ENCODE peak calls at places on chromosome 19, in ten cellular contexts. H is H1, G is transverse colon, U is GM23338, Z is suprapubic skin, M is GM12878, O is stomach, T is SK-N-SH, A is HCT116, L is GM12891. Y is an unnamed sample.

GRCh38 chr19:29031216-29031615 is 181.7 kb downstream of the UQCRFS1 start:
- DNase-seq in H (no peak), G (no peak), U (no peak), Z (no peak), M (no peak), O (no peak), T (no peak), A (no peak), L (no peak), Y (no peak)

GRCh38 chr19:658059-658839 is 4.8 kb downstream of the RNF126 start:
- DNase-seq in H (no peak), G (no peak), U (no peak), Z (no peak), M (no peak), O (no peak), T (no peak), A (no peak), L (no peak), Y (no peak)

GRCh38 chr19:49168421-49168820 is 10.8 kb downstream of the TRPM4 start:
- DNase-seq in H (no peak), G (peak), U (no peak), Z (no peak), M (no peak), O (no peak), T (no peak), A (no peak), L (no peak), Y (no peak)

GRCh38 chr19:50358483-50359431 is 6.7 kb downstream of the NAPSA start:
- DNase-seq in H (no peak), G (peak), U (no peak), Z (no peak), M (peak), O (peak), T (peak), A (no peak), L (peak), Y (no peak)

GRCh38 chr19:14409157-14410053 is 9.7 kb downstream of the DDX39A start:
- DNase-seq in H (no peak), G (no peak), U (no peak), Z (no peak), M (no peak), O (no peak), T (no peak), A (no peak), L (no peak), Y (no peak)

GRCh38 chr19:589693-590395 is at the start of gene HCN2:
- DNase-seq in H (no peak), G (no peak), U (no peak), Z (no peak), M (no peak), O (no peak), T (peak), A (no peak), L (no peak), Y (no peak)

GRCh38 chr19:29378543-29379105 is 147.2 kb upstream of the VSTM2B start:
- DNase-seq in H (no peak), G (no peak), U (no peak), Z (peak), M (no peak), O (no peak), T (no peak), A (no peak), L (no peak), Y (no peak)

GRCh38 chr19:22783651-22784050 is 300 bp downstream of the ZNF99 start:
- DNase-seq in H (no peak), G (no peak), U (no peak), Z (no peak), M (no peak), O (no peak), T (no peak), A (no peak), L (no peak), Y (no peak)

GRCh38 chr19:1070931-1071791 is 4.2 kb downstream of the ARHGAP45 start:
- DNase-seq in H (no peak), G (no peak), U (peak), Z (no peak), M (no peak), O (no peak), T (peak), A (no peak), L (no peak), Y (no peak)

GRCh38 chr19:22523940-22524339 is 101.8 kb upstream of the ZNF98 start:
- DNase-seq in H (no peak), G (no peak), U (no peak), Z (no peak), M (no peak), O (no peak), T (no peak), A (no peak), L (no peak), Y (no peak)

GRCh38 chr19:4524808-4525562 is 6.7 kb upstream of the PLIN4 start:
- DNase-seq in H (no peak), G (peak), U (peak), Z (no peak), M (no peak), O (peak), T (peak), A (peak), L (peak), Y (peak)

GRCh38 chr19:56321254-56321980 is 6.8 kb upstream of the ZSCAN5A start:
- DNase-seq in H (no peak), G (no peak), U (no peak), Z (no peak), M (no peak), O (no peak), T (peak), A (no peak), L (no peak), Y (no peak)

GRCh38 chr19:49435670-49436069 is 5.7 kb downstream of the SLC17A7 start:
- DNase-seq in H (no peak), G (no peak), U (no peak), Z (no peak), M (no peak), O (no peak), T (no peak), A (no peak), L (no peak), Y (no peak)

GRCh38 chr19:54889566-54889965 is 15.5 kb downstream of the FCAR start:
- DNase-seq in H (no peak), G (no peak), U (no peak), Z (peak), M (no peak), O (no peak), T (no peak), A (no peak), L (no peak), Y (no peak)

GRCh38 chr19:13057147-13057572 is 45.5 kb downstream of the LYL1 start:
- DNase-seq in H (no peak), G (no peak), U (no peak), Z (no peak), M (no peak), O (peak), T (no peak), A (no peak), L (no peak), Y (no peak)
- TF ChIP-seq POLR2AphosphoS5 in H (no peak), G (no peak), U (no peak), Z (no peak), M (no peak), O (no peak), T (no peak), A (no peak), L (no peak), Y (no peak)

DNA sequence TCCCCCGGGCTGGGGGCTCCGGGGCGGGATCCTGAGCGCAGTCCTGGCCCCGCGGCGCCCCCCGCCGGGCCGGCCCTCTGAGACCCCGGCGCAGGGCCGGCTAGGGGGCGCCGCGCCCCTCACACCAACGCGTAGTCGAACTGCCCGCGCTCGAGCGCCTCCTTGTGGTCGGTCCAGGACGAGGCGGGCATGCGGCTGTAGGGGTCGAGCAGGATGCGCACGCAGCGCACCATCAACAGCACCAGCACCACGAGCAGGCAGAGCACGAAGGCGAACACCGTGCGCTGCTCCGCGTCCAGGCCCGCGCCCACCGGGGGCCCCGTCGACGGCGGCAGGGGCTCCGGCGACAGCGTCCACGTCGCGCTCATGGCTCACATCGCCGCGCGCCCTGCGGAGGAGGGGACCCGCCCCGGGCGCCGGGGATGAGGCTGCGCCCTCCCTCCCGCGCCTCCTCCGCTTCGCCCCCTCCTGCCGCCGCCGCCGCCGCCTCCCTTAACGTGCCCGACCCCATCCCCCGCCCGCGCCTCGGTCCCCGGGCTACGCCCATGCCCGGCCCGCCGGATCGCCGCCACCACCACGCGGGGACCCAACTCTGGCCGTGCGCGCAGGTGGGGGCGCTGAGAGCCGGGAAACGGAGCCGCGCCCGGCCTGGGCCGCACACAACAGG is 631 bp downstream of the CTXN1 start:
- DNase-seq in H (peak), G (peak), U (peak), Z (no peak), M (no peak), O (peak), T (peak), A (peak), L (peak), Y (no peak)
- TF ChIP-seq POLR2AphosphoS5 in H (peak), G (no peak), U (peak), Z (no peak), M (no peak), O (no peak), T (peak), A (peak), L (no peak), Y (no peak)

DNA sequence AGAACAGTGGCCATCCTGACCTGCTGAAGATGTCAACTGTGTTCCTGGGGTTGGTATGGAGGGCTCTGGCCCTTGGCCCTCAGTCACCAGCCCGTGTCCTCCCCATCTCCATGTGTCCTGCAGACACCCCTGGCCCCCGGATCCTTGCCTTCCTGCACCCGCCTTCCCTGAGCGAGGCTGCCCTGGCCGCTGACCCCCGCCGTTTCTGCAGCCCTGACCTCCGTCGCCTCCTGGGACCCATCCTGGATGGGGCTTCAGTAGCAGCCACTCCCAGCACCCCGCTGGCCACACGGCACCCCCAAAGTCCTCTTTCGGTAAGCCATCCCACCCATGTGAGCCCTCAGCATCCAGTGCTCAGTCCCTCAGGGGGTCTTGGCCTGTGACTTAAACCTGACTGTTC is 24.8 kb downstream of the HIF3A start:
- DNase-seq in H (no peak), G (no peak), U (no peak), Z (no peak), M (no peak), O (no peak), T (no peak), A (no peak), L (no peak), Y (no peak)
- TF ChIP-seq POLR2AphosphoS5 in H (no peak), G (no peak), U (no peak), Z (no peak), M (no peak), O (no peak), T (no peak), A (no peak), L (no peak), Y (no peak)

GRCh38 chr19:40441719-40442253 is 2.3 kb downstream of the SERTAD3 start:
- DNase-seq in H (no peak), G (no peak), U (no peak), Z (no peak), M (no peak), O (no peak), T (no peak), A (no peak), L (no peak), Y (no peak)

GRCh38 chr19:40444181-40445005 is at the start of gene SERTAD3:
- DNase-seq in H (peak), G (peak), U (peak), Z (peak), M (peak), O (peak), T (peak), A (peak), L (peak), Y (peak)

GRCh38 chr19:40442328-40443130 is 1.6 kb downstream of the SERTAD3 start:
- DNase-seq in H (no peak), G (peak), U (peak), Z (no peak), M (no peak), O (no peak), T (no peak), A (no peak), L (no peak), Y (no peak)

GRCh38 chr19:40443930-40444180 is 280 bp downstream of the SERTAD3 start:
- DNase-seq in H (no peak), G (no peak), U (peak), Z (no peak), M (no peak), O (no peak), T (no peak), A (no peak), L (no peak), Y (no peak)

GRCh38 chr19:40443131-40443929 is 805 bp downstream of the SERTAD3 start:
- DNase-seq in H (peak), G (peak), U (peak), Z (peak), M (peak), O (peak), T (peak), A (peak), L (peak), Y (peak)
- TF ChIP-seq POLR2AphosphoS5 in H (peak), G (peak), U (peak), Z (peak), M (peak), O (peak), T (peak), A (peak), L (peak), Y (no peak)

GRCh38 chr19:6509118-6509971 is 7.2 kb upstream of the TUBB4A start:
- DNase-seq in H (no peak), G (no peak), U (no peak), Z (no peak), M (no peak), O (peak), T (no peak), A (no peak), L (no peak), Y (no peak)
- TF ChIP-seq POLR2AphosphoS5 in H (no peak), G (no peak), U (no peak), Z (no peak), M (no peak), O (no peak), T (no peak), A (no peak), L (no peak), Y (no peak)

GRCh38 chr19:19362075-19362474 is 41.4 kb downstream of the MAU2 start:
- DNase-seq in H (no peak), G (no peak), U (no peak), Z (no peak), M (no peak), O (no peak), T (no peak), A (no peak), L (no peak), Y (no peak)

GRCh38 chr19:19356500-19356899 is 35.9 kb downstream of the MAU2 start:
- DNase-seq in H (no peak), G (no peak), U (no peak), Z (no peak), M (no peak), O (no peak), T (no peak), A (no peak), L (no peak), Y (no peak)

GRCh38 chr19:19355606-19356139 is 35.0 kb downstream of the MAU2 start:
- DNase-seq in H (no peak), G (no peak), U (no peak), Z (no peak), M (no peak), O (no peak), T (no peak), A (no peak), L (no peak), Y (no peak)

GRCh38 chr19:19356901-19357566 is 36.4 kb downstream of the MAU2 start:
- DNase-seq in H (no peak), G (no peak), U (no peak), Z (no peak), M (no peak), O (no peak), T (no peak), A (no peak), L (no peak), Y (no peak)

GRCh38 chr19:19361075-19361594 is 40.5 kb downstream of the MAU2 start:
- DNase-seq in H (peak), G (peak), U (peak), Z (peak), M (peak), O (peak), T (peak), A (peak), L (peak), Y (peak)
- TF ChIP-seq POLR2AphosphoS5 in H (no peak), G (no peak), U (peak), Z (no peak), M (no peak), O (no peak), T (no peak), A (no peak), L (no peak), Y (peak)

GRCh38 chr19:16618248-16618647 is 9.8 kb downstream of the MED26 start:
- DNase-seq in H (no peak), G (no peak), U (no peak), Z (no peak), M (no peak), O (no peak), T (no peak), A (no peak), L (no peak), Y (no peak)

GRCh38 chr19:16615788-16616187 is 12.2 kb downstream of the MED26 start:
- DNase-seq in H (no peak), G (no peak), U (peak), Z (no peak), M (no peak), O (no peak), T (peak), A (no peak), L (no peak), Y (no peak)

GRCh38 chr19:16612631-16613030 is 15.4 kb downstream of the MED26 start:
- DNase-seq in H (no peak), G (no peak), U (no peak), Z (no peak), M (no peak), O (no peak), T (no peak), A (no peak), L (no peak), Y (peak)

GRCh38 chr19:16613841-16614240 is 14.2 kb downstream of the MED26 start:
- DNase-seq in H (no peak), G (no peak), U (no peak), Z (no peak), M (no peak), O (no peak), T (no peak), A (no peak), L (no peak), Y (no peak)

DNA sequence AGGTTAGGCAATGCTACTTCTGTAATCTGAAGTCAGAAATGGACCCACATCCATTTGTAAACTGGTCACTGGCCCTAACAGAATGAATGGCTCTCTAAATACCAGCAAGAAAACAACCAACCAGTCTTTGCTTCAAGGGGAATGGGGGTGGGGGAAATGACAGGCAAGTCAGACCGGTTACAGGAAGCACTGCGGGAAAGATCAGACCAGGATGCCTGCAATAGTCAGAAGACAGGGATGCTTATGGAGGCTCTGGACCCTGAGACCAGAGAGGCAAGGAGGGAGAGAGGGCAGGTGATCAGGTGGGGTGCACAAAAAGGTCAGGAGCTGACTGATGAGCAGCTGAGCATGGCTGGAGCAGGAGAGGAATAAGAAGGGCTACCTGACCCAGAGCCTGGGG is 13.1 kb downstream of the MED26 start:
- DNase-seq in H (no peak), G (no peak), U (no peak), Z (no peak), M (no peak), O (no peak), T (no peak), A (no peak), L (no peak), Y (no peak)
- TF ChIP-seq POLR2AphosphoS5 in H (no peak), G (no peak), U (no peak), Z (no peak), M (no peak), O (no peak), T (no peak), A (no peak), L (no peak), Y (no peak)

GRCh38 chr19:18329035-18329376 is 6.1 kb upstream of the LSM4 start:
- DNase-seq in H (no peak), G (no peak), U (no peak), Z (no peak), M (no peak), O (no peak), T (no peak), A (no peak), L (no peak), Y (no peak)

GRCh38 chr19:18326772-18327171 is 3.9 kb upstream of the LSM4 start:
- DNase-seq in H (no peak), G (no peak), U (no peak), Z (no peak), M (no peak), O (no peak), T (no peak), A (no peak), L (no peak), Y (no peak)

GRCh38 chr19:18332917-18333530 is 7.4 kb upstream of the PGPEP1 start:
- DNase-seq in H (no peak), G (no peak), U (no peak), Z (no peak), M (no peak), O (no peak), T (no peak), A (no peak), L (no peak), Y (no peak)

GRCh38 chr19:18330865-18331264 is 8.0 kb upstream of the LSM4 start:
- DNase-seq in H (no peak), G (no peak), U (no peak), Z (no peak), M (no peak), O (no peak), T (no peak), A (no peak), L (no peak), Y (no peak)

DNA sequence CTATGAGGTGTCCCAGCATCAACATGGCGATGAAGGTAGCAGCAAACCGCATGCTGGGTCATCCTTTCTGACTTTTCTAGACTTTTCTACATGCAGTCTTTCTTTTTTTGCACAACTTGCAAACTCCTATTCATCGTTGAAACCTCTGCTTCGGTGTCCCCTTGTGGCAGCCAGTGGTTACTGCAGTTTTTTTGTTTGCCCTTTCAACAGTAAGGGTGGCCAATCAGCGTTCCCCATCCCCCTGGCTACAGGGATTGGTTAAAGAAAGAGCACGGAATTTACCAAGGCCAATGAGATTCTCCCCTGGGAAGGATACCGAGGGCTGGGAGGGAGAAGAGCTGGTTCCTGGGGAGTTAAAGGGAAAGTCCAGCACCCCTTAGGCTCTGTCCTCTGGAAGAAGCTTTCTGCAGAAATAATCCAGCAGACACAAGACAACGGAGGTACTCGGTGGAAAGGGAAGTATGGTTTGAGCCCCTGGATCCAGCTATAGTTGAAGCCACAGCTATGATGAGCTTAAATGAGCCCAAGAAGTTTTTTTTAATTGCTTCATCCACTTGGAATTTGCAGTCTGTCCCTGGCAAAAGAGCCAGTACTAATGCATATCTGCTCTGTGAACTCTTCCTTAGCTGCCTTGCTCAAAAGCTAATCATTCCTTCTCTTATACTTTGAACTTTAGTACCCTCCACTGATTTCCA is 5.6 kb upstream of the LSM4 start:
- DNase-seq in H (peak), G (peak), U (peak), Z (peak), M (peak), O (peak), T (peak), A (peak), L (peak), Y (peak)
- TF ChIP-seq POLR2AphosphoS5 in H (no peak), G (peak), U (peak), Z (no peak), M (no peak), O (peak), T (peak), A (peak), L (no peak), Y (no peak)

GRCh38 chr19:10115392-10116084 is 4.0 kb downstream of the P2RY11 start:
- DNase-seq in H (no peak), G (no peak), U (no peak), Z (no peak), M (no peak), O (no peak), T (peak), A (no peak), L (no peak), Y (no peak)

GRCh38 chr19:10114651-10115391 is 3.3 kb downstream of the P2RY11 start:
- DNase-seq in H (no peak), G (no peak), U (peak), Z (no peak), M (no peak), O (no peak), T (peak), A (no peak), L (no peak), Y (peak)

GRCh38 chr19:10112895-10113591 is 1.6 kb downstream of the P2RY11 start:
- DNase-seq in H (no peak), G (peak), U (peak), Z (no peak), M (no peak), O (peak), T (peak), A (no peak), L (peak), Y (no peak)

GRCh38 chr19:10113592-10113963 is 2.1 kb downstream of the P2RY11 start:
- DNase-seq in H (no peak), G (no peak), U (peak), Z (no peak), M (no peak), O (no peak), T (peak), A (no peak), L (no peak), Y (no peak)

GRCh38 chr19:10113964-10114650 is 2.6 kb downstream of the P2RY11 start:
- DNase-seq in H (no peak), G (no peak), U (peak), Z (no peak), M (no peak), O (no peak), T (peak), A (no peak), L (no peak), Y (no peak)
- TF ChIP-seq POLR2AphosphoS5 in H (peak), G (no peak), U (no peak), Z (no peak), M (no peak), O (no peak), T (no peak), A (peak), L (no peak), Y (no peak)

Y was measured in HL-60.